ENCODE peak calls at places on chromosomes 1 and 21, in six cellular contexts. K is K562, Y is HepG2, M is SK-N-SH, H is H1, S is GM12878. B is an unnamed sample.

GRCh38 chr1:8343044-8343443 is 25.1 kb downstream of the SLC45A1 start:
- DNase-seq in K (no peak), Y (no peak), M (no peak), H (no peak), S (no peak), B (no peak)

GRCh38 chr21:36183144-36183795 is 26.6 kb downstream of the DOP1B start:
- DNase-seq in K (no peak), Y (no peak), M (no peak), H (no peak), S (no peak), B (no peak)

GRCh38 chr1:202230939-202231645 is 37.5 kb downstream of the LGR6 start:
- DNase-seq in K (no peak), Y (no peak), M (no peak), H (no peak), S (no peak), B (no peak)

GRCh38 chr1:33342041-33342723 is 21.3 kb upstream of the A3GALT2 start:
- DNase-seq in K (no peak), Y (peak), M (no peak), H (peak), S (peak), B (peak)

GRCh38 chr1:27971674-27972073 is 11.9 kb downstream of the XKR8 start:
- DNase-seq in K (no peak), Y (no peak), M (peak), H (no peak), S (no peak), B (no peak)

GRCh38 chr1:203080456-203080855 is 5.4 kb downstream of the MYOG start:
- DNase-seq in K (no peak), Y (no peak), M (no peak), H (no peak), S (no peak), B (no peak)

GRCh38 chr1:32494196-32494595 is 29.3 kb downstream of the ZBTB8B start:
- DNase-seq in K (peak), Y (no peak), M (peak), H (no peak), S (no peak), B (no peak)

GRCh38 chr1:67755619-67756018 is 70.6 kb downstream of the GADD45A start:
- DNase-seq in K (no peak), Y (no peak), M (no peak), H (no peak), S (no peak), B (no peak)

GRCh38 chr1:226990133-226990716 is 50.1 kb downstream of the COQ8A start:
- DNase-seq in K (peak), Y (peak), M (no peak), H (no peak), S (no peak), B (no peak)

GRCh38 chr1:55309053-55309452 is 93.9 kb upstream of the USP24 start:
- DNase-seq in K (no peak), Y (no peak), M (no peak), H (no peak), S (no peak), B (peak)

GRCh38 chr1:229430761-229431269 is 3.1 kb downstream of the ACTA1 start:
- DNase-seq in K (peak), Y (no peak), M (no peak), H (peak), S (no peak), B (no peak)

GRCh38 chr1:207402744-207403143 is 51.4 kb upstream of the CR2 start:
- DNase-seq in K (no peak), Y (no peak), M (no peak), H (no peak), S (no peak), B (no peak)

GRCh38 chr1:159937014-159937750 is 8.2 kb downstream of the IGSF9 start:
- DNase-seq in K (no peak), Y (no peak), M (no peak), H (no peak), S (no peak), B (no peak)

GRCh38 chr1:15081088-15081487 is 72.5 kb upstream of the TMEM51 start:
- DNase-seq in K (no peak), Y (no peak), M (no peak), H (no peak), S (no peak), B (no peak)

GRCh38 chr1:170680428-170680827 is 16.5 kb downstream of the PRRX1 start:
- DNase-seq in K (no peak), Y (no peak), M (no peak), H (no peak), S (no peak), B (no peak)

GRCh38 chr1:160637821-160638539 is 8.9 kb downstream of the SLAMF1 start:
- DNase-seq in K (no peak), Y (peak), M (no peak), H (no peak), S (no peak), B (no peak)

GRCh38 chr1:85320371-85321131 is 44.1 kb upstream of the BCL10 start:
- DNase-seq in K (no peak), Y (no peak), M (no peak), H (no peak), S (no peak), B (peak)

GRCh38 chr1:47340227-47340626 is 6.6 kb downstream of the CMPK1 start:
- DNase-seq in K (no peak), Y (no peak), M (no peak), H (no peak), S (no peak), B (no peak)

GRCh38 chr1:243493156-243494129 is 237.6 kb downstream of the SDCCAG8 start:
- DNase-seq in K (no peak), Y (no peak), M (peak), H (no peak), S (no peak), B (no peak)
- TF ChIP-seq CHD2 in K (no peak), Y (no peak), M (no peak), H (no peak), S (no peak), B (no peak)

GRCh38 chr21:45516071-45516670 is 26.1 kb downstream of the SLC19A1 start:
- DNase-seq in K (no peak), Y (no peak), M (no peak), H (no peak), S (no peak), B (no peak)

GRCh38 chr21:45515241-45516061 is 26.8 kb downstream of the SLC19A1 start:
- DNase-seq in K (no peak), Y (no peak), M (no peak), H (no peak), S (no peak), B (no peak)

GRCh38 chr21:45519182-45519581 is 23.1 kb downstream of the SLC19A1 start:
- DNase-seq in K (no peak), Y (no peak), M (no peak), H (no peak), S (no peak), B (no peak)

GRCh38 chr21:45516671-45517151 is 25.5 kb downstream of the SLC19A1 start:
- DNase-seq in K (no peak), Y (no peak), M (no peak), H (no peak), S (no peak), B (no peak)

DNA sequence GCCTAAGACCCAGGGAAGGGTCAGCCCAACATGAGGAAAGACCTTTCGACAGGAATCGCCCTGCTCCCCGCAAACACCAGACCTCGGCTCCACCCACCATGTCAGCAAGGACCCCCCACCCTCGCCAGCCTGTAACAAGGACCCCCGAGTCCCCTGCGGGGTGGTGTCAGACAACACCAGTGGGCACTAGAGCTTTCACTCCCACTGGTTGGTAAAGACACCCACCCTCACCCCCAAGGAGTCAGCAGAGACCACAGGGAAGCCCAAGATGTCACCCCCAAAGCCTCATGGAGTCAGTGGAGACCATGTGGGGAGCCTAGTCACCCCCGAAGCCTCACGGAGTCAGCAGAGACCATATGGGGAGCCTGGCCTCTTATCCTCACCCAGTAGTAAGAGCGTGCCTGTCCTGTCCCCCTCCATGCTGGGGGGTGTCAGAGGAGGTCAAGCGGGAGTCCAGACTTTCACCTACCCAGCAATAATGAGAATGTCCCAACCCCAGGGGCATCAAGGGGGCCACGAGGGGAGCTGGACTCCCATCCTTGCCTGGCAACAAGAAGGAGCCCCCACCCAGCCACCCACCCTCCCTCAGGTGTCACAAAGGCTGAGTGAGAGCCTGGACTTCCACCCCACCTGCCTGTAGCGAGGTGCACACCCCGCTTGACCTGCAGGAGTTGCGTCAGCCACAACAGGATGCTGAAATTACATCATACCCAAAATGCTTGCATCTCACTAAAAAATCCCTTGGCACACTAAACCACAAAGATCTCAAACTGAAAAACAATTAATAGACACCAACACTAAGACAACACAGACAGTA is 24.8 kb downstream of the SLC19A1 start:
- DNase-seq in K (no peak), Y (no peak), M (no peak), H (no peak), S (peak), B (no peak)
- TF ChIP-seq MAX in K (no peak), Y (no peak), M (no peak), H (no peak), S (no peak), B (no peak)

GRCh38 chr1:181676269-181676668 is 193.0 kb downstream of the CACNA1E start:
- DNase-seq in K (peak), Y (peak), M (peak), H (peak), S (peak), B (peak)
- TF ChIP-seq CHD2 in K (no peak), Y (no peak), M (no peak), H (no peak), S (no peak), B (no peak)

GRCh38 chr1:244789276-244789580 is 46.2 kb upstream of the COX20 start:
- DNase-seq in K (no peak), Y (no peak), M (no peak), H (no peak), S (no peak), B (no peak)

GRCh38 chr1:244789731-244790130 is 45.7 kb upstream of the COX20 start:
- DNase-seq in K (no peak), Y (no peak), M (no peak), H (no peak), S (no peak), B (no peak)

GRCh38 chr1:244792188-244792850 is 43.1 kb upstream of the COX20 start:
- DNase-seq in K (no peak), Y (no peak), M (no peak), H (no peak), S (no peak), B (no peak)

GRCh38 chr1:244791061-244791460 is 44.4 kb upstream of the COX20 start:
- DNase-seq in K (no peak), Y (no peak), M (no peak), H (no peak), S (no peak), B (no peak)

GRCh38 chr1:244788493-244789275 is 46.8 kb upstream of the COX20 start:
- DNase-seq in K (no peak), Y (no peak), M (no peak), H (no peak), S (no peak), B (no peak)
- TF ChIP-seq MAX in K (no peak), Y (no peak), M (no peak), H (no peak), S (no peak), B (no peak)

GRCh38 chr1:3001471-3002348 is 19.6 kb upstream of the ACTRT2 start:
- DNase-seq in K (no peak), Y (no peak), M (no peak), H (no peak), S (no peak), B (no peak)
- TF ChIP-seq CHD2 in K (no peak), Y (no peak), M (no peak), H (no peak), S (no peak), B (no peak)

B was measured in A549.